ENCODE peak calls at places on chromosomes 6 and 20, in six cellular contexts. O, W, F, S, K and L are unnamed samples.

GRCh38 chr20:9218412-9219001 is 149.6 kb downstream of the PLCB4 start:
- DNase-seq in O (no peak), W (no peak), F (no peak), S (no peak), K (peak; percentile 52), L (no peak)

GRCh38 chr20:45407783-45408645 is at the start of gene DBNDD2:
- DNase-seq in O (no peak), W (no peak), F (no peak), S (no peak), K (no peak), L (no peak)

GRCh38 chr6:143400258-143401059 is 50.0 kb downstream of the ADAT2 start:
- DNase-seq in O (no peak), W (no peak), F (peak; percentile 46), S (peak; percentile 25), K (no peak), L (peak; percentile 62)

GRCh38 chr6:134381926-134382325 is 64.0 kb upstream of the SGK1 start:
- DNase-seq in O (no peak), W (no peak), F (no peak), S (no peak), K (no peak), L (no peak)

GRCh38 chr6:133999305-133999704 is 46.3 kb downstream of the TBPL1 start:
- DNase-seq in O (no peak), W (no peak), F (no peak), S (no peak), K (no peak), L (no peak)

GRCh38 chr6:137904822-137905617 is 38.0 kb downstream of the TNFAIP3 start:
- DNase-seq in O (peak; percentile 31), W (no peak), F (no peak), S (no peak), K (no peak), L (no peak)

GRCh38 chr20:61959301-61959700 is 106.4 kb downstream of the TAF4 start:
- DNase-seq in O (no peak), W (peak; percentile 88), F (peak; percentile 8), S (peak; percentile 62), K (no peak), L (no peak)

GRCh38 chr6:168216139-168216538 is 103.4 kb downstream of the DACT2 start:
- DNase-seq in O (no peak), W (peak; percentile 78), F (no peak), S (peak; percentile 58), K (no peak), L (peak; percentile 23)

GRCh38 chr6:33418690-33419291 is 884 bp upstream of the CUTA start:
- DNase-seq in O (no peak), W (peak; percentile 56), F (no peak), S (peak; percentile 90), K (no peak), L (no peak)

GRCh38 chr6:154343473-154344308 is 12.9 kb downstream of the IPCEF1 start:
- DNase-seq in O (no peak), W (peak; percentile 85), F (peak; percentile 59), S (peak; percentile 89), K (peak; percentile 28), L (no peak)

GRCh38 chr20:278607-279571 is 11.7 kb downstream of the C20orf96 start:
- DNase-seq in O (no peak), W (peak; percentile 90), F (no peak), S (peak; percentile 77), K (no peak), L (no peak)

GRCh38 chr6:44046516-44047178 is 80.6 kb downstream of the MRPL14 start:
- DNase-seq in O (no peak), W (no peak), F (no peak), S (no peak), K (no peak), L (peak; percentile 42)

GRCh38 chr6:107740496-107741190 is 83.5 kb downstream of the SCML4 start:
- DNase-seq in O (no peak), W (no peak), F (no peak), S (no peak), K (no peak), L (no peak)

GRCh38 chr6:137708481-137708880 is 158.6 kb upstream of the TNFAIP3 start:
- DNase-seq in O (no peak), W (no peak), F (no peak), S (no peak), K (no peak), L (no peak)

GRCh38 chr20:23270427-23270911 is 80.1 kb upstream of the NXT1 start:
- DNase-seq in O (no peak), W (no peak), F (no peak), S (peak; percentile 91), K (peak; percentile 71), L (no peak)

GRCh38 chr6:147676468-147676867 is 168.0 kb downstream of the SAMD5 start:
- DNase-seq in O (no peak), W (no peak), F (no peak), S (no peak), K (no peak), L (no peak)

GRCh38 chr6:82904860-82905259 is 160.8 kb downstream of the UBE3D start:
- DNase-seq in O (no peak), W (no peak), F (no peak), S (no peak), K (no peak), L (no peak)

GRCh38 chr6:79868098-79868722 is 79.1 kb downstream of the ELOVL4 start:
- DNase-seq in O (no peak), W (peak; percentile 95), F (peak; percentile 80), S (peak; percentile 90), K (peak; percentile 76), L (no peak)

GRCh38 chr20:8183526-8183925 is 51.5 kb downstream of the PLCB1 start:
- DNase-seq in O (no peak), W (no peak), F (no peak), S (no peak), K (no peak), L (no peak)

GRCh38 chr20:51384854-51385253 is 157.7 kb downstream of the NFATC2 start:
- DNase-seq in O (no peak), W (no peak), F (no peak), S (no peak), K (no peak), L (no peak)

GRCh38 chr6:160933256-160933655 is 58.3 kb upstream of the MAP3K4 start:
- DNase-seq in O (no peak), W (peak; percentile 71), F (no peak), S (peak; percentile 87), K (no peak), L (no peak)

GRCh38 chr20:5938456-5939029 is 11.8 kb downstream of the TRMT6 start:
- DNase-seq in O (no peak), W (no peak), F (no peak), S (no peak), K (no peak), L (no peak)

GRCh38 chr6:144214622-144215401 is 64.5 kb downstream of the STX11 start:
- DNase-seq in O (no peak), W (no peak), F (no peak), S (no peak), K (no peak), L (no peak)

GRCh38 chr20:11777861-11778570 is 139.7 kb upstream of the BTBD3 start:
- DNase-seq in O (no peak), W (no peak), F (peak; percentile 54), S (no peak), K (peak; percentile 25), L (no peak)

GRCh38 chr20:16846011-16846410 is 97.9 kb downstream of the OTOR start:
- DNase-seq in O (no peak), W (no peak), F (no peak), S (no peak), K (no peak), L (no peak)

GRCh38 chr6:108002365-108003221 is 44.6 kb upstream of the SEC63 start:
- DNase-seq in O (no peak), W (peak; percentile 37), F (peak; percentile 48), S (peak; percentile 77), K (no peak), L (no peak)

GRCh38 chr6:109486068-109486467 is 3.0 kb upstream of the ZBTB24 start:
- DNase-seq in O (no peak), W (no peak), F (peak; percentile 87), S (no peak), K (no peak), L (no peak)

GRCh38 chr6:44576132-44576601 is 188.7 kb downstream of the CDC5L start:
- DNase-seq in O (no peak), W (no peak), F (no peak), S (no peak), K (peak; percentile 37), L (no peak)

GRCh38 chr6:132648356-132648755 is 10.6 kb downstream of the TAAR1 start:
- DNase-seq in O (no peak), W (no peak), F (peak; percentile 75), S (no peak), K (peak; percentile 79), L (no peak)

GRCh38 chr6:165835410-165835851 is 172.4 kb upstream of the PDE10A start:
- DNase-seq in O (no peak), W (no peak), F (no peak), S (no peak), K (no peak), L (no peak)

GRCh38 chr20:59579404-59580207 is 24.7 kb upstream of the PHACTR3 start:
- DNase-seq in O (no peak), W (no peak), F (no peak), S (no peak), K (no peak), L (peak; percentile 34)
- H3K4me1 ChIP-seq in O (no peaks in the 10 kb centered on the region), W (no peaks in the 10 kb centered on the region), F (no peaks in the 10 kb centered on the region), S (no peaks in the 10 kb centered on the region), K (no peaks in the 10 kb centered on the region), L (no peaks in the 10 kb centered on the region)

DNA sequence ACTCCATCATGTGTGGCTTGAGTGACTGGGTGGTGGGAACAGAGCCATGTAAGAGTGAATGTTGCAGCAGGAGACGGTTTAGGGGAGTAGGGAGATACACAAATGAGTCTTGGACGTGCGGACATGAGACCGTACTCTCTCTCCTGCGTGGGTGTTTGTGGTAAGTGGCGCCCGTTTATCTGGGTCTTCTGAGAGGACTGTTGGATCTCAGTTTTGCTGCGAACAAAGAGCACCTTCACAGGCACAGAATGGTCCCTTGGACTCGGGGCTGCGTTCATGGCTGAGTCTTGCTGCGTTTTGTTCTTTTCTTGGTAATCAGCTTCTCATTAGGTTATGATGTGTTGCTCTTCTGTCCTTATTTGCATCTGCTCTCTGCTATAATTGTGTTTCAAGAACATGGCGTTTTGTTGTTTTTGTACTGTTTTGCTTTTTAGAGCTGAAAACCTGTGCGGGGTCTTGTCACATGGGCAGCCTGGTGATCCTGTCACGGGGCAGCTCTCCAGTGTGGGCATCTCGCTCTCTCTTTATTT is 28.5 kb downstream of the STK35 start:
- DNase-seq in O (no peak), W (no peak), F (no peak), S (no peak), K (no peak), L (no peak)
- H3K4me1 ChIP-seq in O (peaks cover 7% of the 10 kb centered on the region), W (peaks cover 19% of the 10 kb centered on the region), F (peaks cover 40% of the 10 kb centered on the region), S (peaks cover 3% of the 10 kb centered on the region), K (peaks cover 16% of the 10 kb centered on the region), L (no peaks in the 10 kb centered on the region)

DNA sequence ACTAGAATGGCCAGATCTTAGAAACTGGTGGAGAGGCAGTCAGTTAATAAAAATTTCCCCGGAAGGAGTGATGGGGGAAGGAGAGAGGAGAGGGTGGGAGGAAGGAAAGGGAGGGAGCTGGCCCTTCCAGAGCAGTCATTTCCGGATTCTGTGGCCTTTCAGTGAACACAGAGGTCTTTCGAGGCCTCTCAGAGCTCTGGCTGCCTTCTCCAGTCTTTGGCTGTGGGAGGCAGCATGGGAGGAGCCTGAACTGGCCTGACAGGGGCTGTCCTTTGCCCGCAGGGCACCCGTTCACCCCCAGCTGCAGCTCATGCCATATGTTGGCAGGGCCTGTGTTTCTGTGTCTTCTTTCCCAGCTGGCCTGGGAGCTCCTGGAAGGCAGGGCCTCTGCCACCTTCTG is 95.5 kb downstream of the PPP1R14C start:
- DNase-seq in O (no peak), W (no peak), F (peak; percentile 24), S (no peak), K (no peak), L (no peak)
- H3K4me1 ChIP-seq in O (peaks cover 9% of the 10 kb centered on the region), W (no peaks in the 10 kb centered on the region), F (no peaks in the 10 kb centered on the region), S (no peaks in the 10 kb centered on the region), K (no peaks in the 10 kb centered on the region), L (no peaks in the 10 kb centered on the region)

GRCh38 chr6:158262755-158263154 is 49.5 kb upstream of the TULP4 start:
- DNase-seq in O (no peak), W (no peak), F (no peak), S (no peak), K (no peak), L (no peak)
- H3K4me1 ChIP-seq in O (no peaks in the 10 kb centered on the region), W (peaks cover 10% of the 10 kb centered on the region), F (peaks cover 5% of the 10 kb centered on the region), S (no peaks in the 10 kb centered on the region), K (no peaks in the 10 kb centered on the region), L (no peaks in the 10 kb centered on the region)